ENCODE peak calls at places on chromosomes 3 and 15, in six cellular contexts. B is heart left ventricle, Q is endothelial cell of umbilical vein, J is tibial nerve, F is suprapubic skin, Z is uterus. N is an unnamed sample.
A peak's percentile ranks its signal among the peaks of the same experiment; 100 is the strongest.

GRCh38 chr3:84265768-84266167 is 693.0 kb upstream of the CADM2 start:
- DNase-seq in B (no peak), Q (no peak), Z (no peak), J (no peak), F (no peak), N (no peak)

GRCh38 chr3:127629462-127630403 is 748 bp downstream of the PODXL2 start:
- DNase-seq in Q (no peak), F (no peak), B (no peak), J (no peak), Z (no peak), N (no peak)

GRCh38 chr3:30426319-30426993 is 179.9 kb upstream of the TGFBR2 start:
- DNase-seq in B (peak; percentile 80), Q (no peak), J (peak; percentile 66), Z (peak; percentile 60), F (no peak), N (peak; percentile 93)

GRCh38 chr15:67547836-67548531 is 5.5 kb downstream of the MAP2K5 start:
- DNase-seq in J (no peak), F (no peak), Z (no peak), B (no peak), Q (no peak), N (no peak)

GRCh38 chr15:71110800-71111565 is 4.3 kb upstream of the THSD4 start:
- DNase-seq in Q (no peak), Z (no peak), J (no peak), F (no peak), B (no peak), N (no peak)

GRCh38 chr3:5188419-5189405 is 1.2 kb downstream of the EDEM1 start:
- DNase-seq in F (no peak), Z (no peak), B (no peak), Q (peak; percentile 55), J (no peak), N (no peak)

GRCh38 chr3:187456268-187456667 is 88.1 kb downstream of the RTP4 start:
- DNase-seq in F (no peak), B (peak; percentile 56), J (peak; percentile 67), Z (peak; percentile 25), Q (no peak), N (peak; percentile 68)

GRCh38 chr3:124322309-124322880 is 330.5 kb upstream of the ROPN1 start:
- DNase-seq in B (no peak), Z (no peak), Q (no peak), J (no peak), F (no peak), N (peak; percentile 62)

GRCh38 chr15:27669641-27670040 is 429.5 kb downstream of the OCA2 start:
- DNase-seq in Z (no peak), B (no peak), F (no peak), Q (no peak), J (no peak), N (no peak)

GRCh38 chr3:140610544-140610943 is 67.3 kb upstream of the TRIM42 start:
- DNase-seq in F (no peak), Q (no peak), Z (no peak), B (no peak), J (no peak), N (no peak)

DNA sequence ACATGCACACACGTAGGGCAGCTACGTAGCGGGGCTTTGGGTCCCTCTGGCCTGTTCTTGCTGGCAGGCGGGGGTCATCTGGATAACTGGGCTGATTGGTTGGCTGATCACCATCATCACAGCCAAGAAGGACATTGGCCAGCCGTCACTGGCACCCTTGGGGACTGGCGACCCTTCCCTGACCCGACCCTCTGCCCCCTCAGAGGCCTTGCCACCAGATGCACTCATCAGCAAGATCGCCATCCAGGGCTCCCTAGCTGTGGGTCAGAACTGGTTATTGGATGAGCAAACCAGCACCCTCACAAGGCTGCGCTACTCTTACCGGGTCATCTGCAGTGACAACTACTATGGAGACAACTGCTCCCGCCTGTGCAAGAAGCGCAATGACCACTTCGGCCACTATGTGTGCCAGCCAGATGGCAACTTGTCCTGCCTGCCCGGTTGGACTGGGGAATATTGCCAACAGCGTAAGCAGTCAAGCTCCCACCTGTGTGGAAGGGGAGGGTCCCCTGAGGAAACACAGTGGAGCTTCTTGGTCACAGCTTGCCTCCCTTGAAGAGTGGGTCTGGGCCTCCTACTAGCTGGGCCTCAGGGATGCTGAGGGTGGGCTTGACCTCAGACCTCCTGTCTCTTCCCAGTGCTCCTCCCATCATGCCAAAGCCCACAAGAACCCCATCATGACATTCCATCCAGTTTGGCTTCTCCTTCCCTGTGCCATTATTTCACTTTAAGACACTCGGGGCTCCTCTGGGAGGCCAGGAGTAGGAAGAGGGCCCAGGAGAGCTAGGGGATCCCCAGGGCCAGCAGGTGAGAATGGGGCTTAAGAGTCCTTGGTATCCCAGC is 2.4 kb downstream of the DLL4 start:
- DNase-seq in J (no peak), Q (no peak), B (no peak), Z (no peak), F (no peak), N (no peak)
- H3K27me3 ChIP-seq in J (no peaks in the 10 kb centered on the region), Q (peaks cover 16% of the 10 kb centered on the region), B (peaks cover 11% of the 10 kb centered on the region), Z (peaks cover 21% of the 10 kb centered on the region), F (peaks cover 59% of the 10 kb centered on the region), N (peaks cover 59% of the 10 kb centered on the region)

GRCh38 chr15:90598679-90599078 is 69.0 kb downstream of the CRTC3 start:
- DNase-seq in B (no peak), F (no peak), J (no peak), Q (no peak), Z (no peak), N (no peak)

GRCh38 chr15:90599639-90600038 is 69.9 kb downstream of the CRTC3 start:
- DNase-seq in Q (no peak), B (no peak), Z (no peak), J (no peak), F (no peak), N (no peak)

GRCh38 chr15:90598053-90598577 is 68.4 kb downstream of the CRTC3 start:
- DNase-seq in B (peak; percentile 60), Q (peak; percentile 7), F (peak; percentile 82), J (peak; percentile 68), Z (peak; percentile 70), N (no peak)

GRCh38 chr15:90597477-90598052 is 67.8 kb downstream of the CRTC3 start:
- DNase-seq in J (no peak), Z (no peak), B (no peak), F (no peak), Q (no peak), N (no peak)

DNA sequence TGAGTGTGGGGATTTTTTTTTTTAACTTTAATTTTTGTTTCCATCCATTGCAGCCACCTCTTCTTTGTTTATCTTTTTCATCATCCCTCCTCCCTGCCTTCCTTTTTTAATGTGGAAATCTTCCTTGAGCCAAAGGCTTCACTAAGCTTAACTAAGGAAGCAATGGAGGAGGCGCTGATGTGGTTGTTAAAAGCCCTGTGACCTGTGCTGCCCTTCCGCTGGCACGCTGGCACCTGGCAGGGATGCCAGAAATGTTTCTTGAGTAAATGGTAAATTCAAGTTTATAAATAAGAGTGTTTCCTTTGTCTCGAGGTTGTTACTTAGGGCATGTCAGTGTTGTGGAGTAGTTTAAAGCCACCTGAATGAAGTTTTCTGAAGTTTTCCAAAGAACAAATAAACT is 69.4 kb downstream of the CRTC3 start:
- DNase-seq in Z (no peak), B (no peak), J (no peak), F (no peak), Q (no peak), N (no peak)
- H3K4me1 ChIP-seq in Z (no peaks in the 10 kb centered on the region), B (peaks cover 49% of the 10 kb centered on the region), J (peaks cover 55% of the 10 kb centered on the region), F (peaks cover 37% of the 10 kb centered on the region), Q (peaks cover 12% of the 10 kb centered on the region), N (peaks cover 40% of the 10 kb centered on the region)

GRCh38 chr15:45522179-45522930 is at the start of gene SLC30A4:
- DNase-seq in F (peak; percentile 82), Z (peak; percentile 64), Q (peak; percentile 68), B (peak; percentile 75), J (peak; percentile 44), N (no peak)
- TF ChIP-seq POLR2A in F (no peak), Z (peak; percentile 74), Q (no peak), B (peak; percentile 75), J (peak; percentile 79), N (no peak)

DNA sequence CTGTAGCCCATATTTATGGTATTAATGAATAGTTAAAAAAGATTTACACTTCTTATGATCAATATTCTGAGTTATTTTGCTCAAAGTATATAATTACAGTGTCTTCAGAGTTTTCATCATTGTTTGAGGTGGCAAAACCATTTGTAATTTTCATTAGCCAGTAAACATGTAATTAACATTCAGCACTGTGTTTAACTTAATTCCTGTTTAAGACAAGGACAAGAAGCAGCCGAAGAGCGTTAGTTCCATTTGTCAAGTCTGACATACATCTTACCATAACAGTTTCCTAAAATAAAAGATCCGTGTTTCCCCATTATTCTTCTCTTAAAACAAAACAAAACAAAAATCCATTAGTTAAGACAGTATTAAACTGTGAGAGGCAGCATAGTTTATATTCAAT is 5.6 kb upstream of the NR2F2 start:
- DNase-seq in J (no peak), Z (no peak), Q (peak; percentile 69), F (no peak), B (no peak), N (no peak)
- H3K27me3 ChIP-seq in J (no peaks in the 10 kb centered on the region), Z (no peaks in the 10 kb centered on the region), Q (no peaks in the 10 kb centered on the region), F (peaks cover 86% of the 10 kb centered on the region), B (peaks cover 60% of the 10 kb centered on the region), N (no peaks in the 10 kb centered on the region)

GRCh38 chr3:172972717-172973116 is 168.3 kb downstream of the SPATA16 start:
- DNase-seq in B (no peak), Z (no peak), J (no peak), F (no peak), Q (no peak), N (no peak)

GRCh38 chr3:172974969-172975368 is 166.1 kb downstream of the SPATA16 start:
- DNase-seq in J (no peak), Q (no peak), F (no peak), B (no peak), Z (no peak), N (no peak)

DNA sequence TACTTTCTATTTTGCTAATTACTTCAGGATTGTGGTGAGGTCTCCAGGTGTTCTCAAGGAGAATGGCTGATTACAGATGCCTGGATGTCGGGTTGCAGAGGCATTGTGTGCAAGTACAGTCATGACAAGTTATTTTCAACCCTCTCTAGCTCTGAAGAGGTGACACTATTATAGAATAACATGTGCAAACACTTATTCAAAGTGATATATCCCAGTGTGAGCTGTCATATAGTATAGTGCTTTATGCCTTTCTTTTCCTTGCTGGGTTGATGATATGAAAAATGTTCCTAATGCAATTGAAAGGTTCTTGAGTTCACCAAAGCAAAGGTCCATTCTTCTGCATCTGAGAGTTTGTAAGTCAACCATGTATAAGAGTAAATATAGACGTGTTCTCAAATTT is 167.2 kb downstream of the SPATA16 start:
- DNase-seq in B (no peak), Q (no peak), F (no peak), J (no peak), Z (no peak), N (no peak)
- H3K4me1 ChIP-seq in B (no peaks in the 10 kb centered on the region), Q (no peaks in the 10 kb centered on the region), F (no peaks in the 10 kb centered on the region), J (no peaks in the 10 kb centered on the region), Z (no peaks in the 10 kb centered on the region), N (no peaks in the 10 kb centered on the region)

DNA sequence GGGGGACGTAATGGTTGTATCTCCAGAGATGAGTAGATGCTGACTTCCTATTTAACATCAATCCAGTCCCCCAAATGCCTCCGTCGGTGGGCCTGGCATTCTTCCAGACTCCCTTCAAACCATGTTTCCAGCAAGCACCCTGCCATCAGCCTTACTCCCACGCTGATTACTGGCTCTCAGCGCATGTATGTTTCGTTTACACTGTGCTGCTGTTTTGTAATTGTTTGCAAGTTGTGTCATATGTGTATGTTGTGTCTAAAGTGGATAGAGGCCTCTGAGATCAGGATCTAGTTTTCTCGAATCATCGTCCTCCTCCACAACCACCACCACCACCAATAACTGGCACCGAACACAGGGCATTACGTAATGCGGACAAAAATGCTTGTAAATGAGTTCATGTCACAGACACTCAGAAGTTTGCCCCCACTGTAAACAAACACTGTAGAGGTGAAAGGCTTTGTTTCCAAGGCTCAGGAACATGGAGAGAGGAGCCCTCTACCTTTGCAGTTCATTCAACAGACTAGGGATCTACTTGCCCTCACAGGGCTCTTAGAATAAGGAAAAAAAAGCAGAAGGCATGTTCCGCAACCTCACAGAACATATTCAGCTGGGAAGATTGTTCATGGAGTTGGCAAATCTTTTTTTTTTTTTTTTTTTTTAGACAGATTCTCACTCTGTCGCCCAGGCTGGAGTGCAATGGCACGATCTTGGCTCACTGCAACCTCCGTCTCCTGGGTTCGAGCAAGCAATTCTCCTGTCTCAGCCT is 46.1 kb upstream of the SEMA4B start:
- DNase-seq in B (no peak), Z (no peak), J (no peak), F (no peak), Q (no peak), N (no peak)
- TF ChIP-seq POLR2A in B (no peak), Z (no peak), J (no peak), F (no peak), Q (no peak), N (no peak)

N was measured in esophagus muscularis mucosa.